ENCODE peak calls at places on chromosomes 3 and 15, in six cellular contexts. V is cardiac fibroblast, Z is body of pancreas, J is neural crest cell, R is GM20000, I is astrocyte. P is an unnamed sample.

GRCh38 chr3:161409858-161410257 is 38.5 kb upstream of the SPTSSB start:
- DNase-seq in R (no peak), I (no peak), V (no peak), Z (no peak), J (no peak), P (no peak)

GRCh38 chr3:15206662-15207576 is 873 bp downstream of the CAPN7 start:
- DNase-seq in R (peak), I (peak), J (peak), Z (peak), V (peak), P (no peak)

GRCh38 chr3:72630614-72631344 is 217.5 kb downstream of the SHQ1 start:
- DNase-seq in I (no peak), Z (no peak), R (no peak), V (no peak), J (no peak), P (no peak)

GRCh38 chr15:68503791-68504720 is 72.1 kb upstream of the ITGA11 start:
- DNase-seq in R (no peak), Z (no peak), J (no peak), V (peak), I (peak), P (no peak)

GRCh38 chr3:123054422-123054821 is 12.4 kb upstream of the PDIA5 start:
- DNase-seq in R (no peak), Z (no peak), I (no peak), V (no peak), J (no peak), P (no peak)

GRCh38 chr15:48914717-48915116 is 36.8 kb downstream of the EID1 start:
- DNase-seq in J (no peak), Z (no peak), I (no peak), R (no peak), V (no peak), P (no peak)

GRCh38 chr15:43273243-43273642 is 6.5 kb upstream of the TGM5 start:
- DNase-seq in J (no peak), Z (no peak), I (no peak), V (no peak), R (no peak), P (no peak)

GRCh38 chr3:100875239-100875638 is 118.0 kb downstream of the ABI3BP start:
- DNase-seq in Z (peak), R (no peak), I (peak), V (peak), J (no peak), P (no peak)

DNA sequence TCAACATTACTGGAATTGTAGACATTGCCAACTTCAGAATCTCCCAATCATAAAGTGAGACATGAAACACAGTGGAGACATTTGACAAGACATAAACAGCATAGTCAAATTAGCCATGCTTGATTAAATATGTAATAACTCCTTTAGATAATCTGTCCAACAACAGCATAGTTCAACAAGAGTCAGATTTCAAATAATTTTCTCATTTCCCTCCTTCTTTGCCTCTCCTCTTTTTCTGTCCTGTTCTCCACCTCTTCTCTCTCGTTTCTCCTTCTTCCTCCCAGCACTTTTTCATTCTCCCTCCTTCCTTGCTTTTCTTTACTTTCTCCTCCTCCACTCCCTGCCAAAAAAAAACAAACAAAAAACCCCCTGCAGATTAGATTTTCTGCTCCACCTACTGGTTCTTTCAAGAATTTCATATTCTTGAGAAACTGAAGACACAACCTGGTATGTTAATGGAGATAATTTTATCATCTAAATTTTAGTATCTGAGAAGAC is 20.1 kb downstream of the CPOX start:
- DNase-seq in R (no peak), V (peak), J (no peak), Z (no peak), I (no peak), P (no peak)
- TF ChIP-seq CTCF in R (no peak), V (peak), J (peak), Z (peak), I (peak), P (peak)

GRCh38 chr3:137796993-137797392 is 32.9 kb downstream of the SOX14 start:
- DNase-seq in J (no peak), I (no peak), R (no peak), V (no peak), Z (no peak), P (no peak)

GRCh38 chr3:137787520-137787919 is 23.4 kb downstream of the SOX14 start:
- DNase-seq in V (no peak), R (no peak), I (no peak), J (no peak), Z (no peak), P (no peak)

DNA sequence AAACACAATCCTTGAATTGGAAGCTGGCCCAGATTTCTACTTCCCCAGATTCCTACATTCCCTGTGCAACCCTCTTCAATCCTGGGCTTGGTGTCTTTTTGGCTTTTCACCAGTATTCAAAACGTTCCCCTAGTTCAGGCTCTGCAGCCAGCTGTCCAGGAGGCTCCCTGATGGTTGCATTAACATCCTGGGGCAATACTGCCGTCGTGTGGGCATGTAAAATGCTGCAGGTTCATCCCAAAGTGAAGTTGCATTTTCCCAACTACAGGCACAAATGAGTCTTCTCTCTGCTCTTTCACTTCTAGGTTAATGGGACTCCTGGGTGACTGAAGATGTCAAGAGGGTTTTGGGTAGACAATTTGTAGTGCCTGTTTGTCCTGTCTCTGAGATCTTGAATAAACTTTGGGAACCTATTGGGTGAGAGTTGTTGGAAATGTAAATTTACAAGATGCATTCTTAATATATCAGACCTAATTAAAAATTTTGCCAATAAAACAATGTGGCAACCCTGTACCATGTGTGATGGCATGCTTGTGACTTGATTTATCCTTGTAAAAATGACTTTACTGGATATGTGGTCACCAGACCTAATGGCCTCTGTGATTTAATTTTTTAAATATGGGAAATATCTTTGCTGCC is 28.6 kb downstream of the SOX14 start:
- DNase-seq in Z (peak), V (peak), J (peak), R (peak), I (no peak), P (no peak)
- TF ChIP-seq CTCF in Z (peak), V (peak), J (peak), R (peak), I (peak), P (peak)

DNA sequence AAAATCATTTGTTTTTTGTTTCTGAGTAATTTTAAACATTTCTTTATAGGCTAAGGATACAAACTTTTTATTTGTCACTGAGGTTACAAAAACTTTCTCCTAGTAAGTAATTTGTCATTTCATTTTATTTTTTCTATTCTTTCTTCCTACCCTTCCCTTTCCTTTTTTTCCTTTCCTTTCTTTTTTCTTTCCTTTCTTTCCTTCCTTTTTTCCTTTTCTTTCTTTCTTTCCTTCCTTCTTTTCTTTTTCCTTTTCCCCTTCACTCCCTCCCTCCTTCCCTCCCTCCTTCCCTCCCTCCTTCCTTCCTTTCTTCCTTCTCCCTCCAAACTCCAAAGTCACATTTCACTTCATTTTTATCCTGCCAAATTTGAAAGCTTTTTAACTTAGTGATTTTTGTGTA is 115.1 kb upstream of the FAN1 start:
- DNase-seq in I (no peak), J (no peak), Z (no peak), R (no peak), V (no peak), P (no peak)
- TF ChIP-seq CTCF in I (no peak), J (no peak), Z (no peak), R (no peak), V (no peak), P (no peak)

GRCh38 chr3:94070341-94070911 is 7.6 kb downstream of the NSUN3 start:
- DNase-seq in J (no peak), V (no peak), Z (no peak), I (no peak), R (peak), P (no peak)

GRCh38 chr3:94066829-94067470 is 4.1 kb downstream of the NSUN3 start:
- DNase-seq in Z (no peak), R (no peak), J (no peak), V (no peak), I (no peak), P (no peak)

GRCh38 chr3:94065819-94066218 is 3.0 kb downstream of the NSUN3 start:
- DNase-seq in R (no peak), Z (no peak), J (no peak), I (no peak), V (no peak), P (no peak)

GRCh38 chr3:94071713-94072284 is 8.9 kb downstream of the NSUN3 start:
- DNase-seq in V (no peak), I (no peak), Z (no peak), J (no peak), R (peak), P (no peak)

DNA sequence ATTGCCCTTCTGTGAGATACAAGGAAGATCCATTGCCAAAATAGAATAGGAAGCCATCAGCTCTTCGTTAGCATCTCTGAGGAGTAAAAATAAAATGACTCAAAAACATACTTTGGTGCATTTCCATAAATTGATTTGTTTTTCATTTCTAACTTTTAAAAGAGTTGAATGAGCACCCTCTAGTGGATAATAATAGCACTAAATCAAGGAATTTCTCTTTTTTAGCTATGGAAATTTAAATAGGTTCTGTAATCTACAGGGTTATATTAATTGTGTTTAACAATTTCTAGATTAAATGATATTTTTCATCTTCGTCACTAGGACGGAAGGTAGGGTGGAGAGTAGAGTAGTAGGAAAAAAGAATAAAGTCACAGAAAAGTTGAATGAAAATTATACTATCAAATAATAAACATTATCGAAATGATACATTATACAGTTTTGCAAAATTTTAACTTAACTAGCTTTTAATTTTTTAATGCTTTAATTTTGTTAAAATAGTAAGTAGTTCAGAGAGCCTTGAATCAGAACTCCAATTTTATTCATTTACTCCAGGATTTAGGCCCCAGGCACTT is 6.5 kb downstream of the NSUN3 start:
- DNase-seq in I (peak), V (peak), Z (no peak), R (peak), J (no peak), P (no peak)
- TF ChIP-seq CTCF in I (peak), V (no peak), Z (peak), R (peak), J (peak), P (peak)

GRCh38 chr15:74817370-74817737 is 4.7 kb downstream of the LMAN1L start:
- DNase-seq in I (no peak), R (no peak), J (no peak), V (peak), Z (no peak), P (no peak)
- TF ChIP-seq CTCF in I (no peak), R (no peak), J (peak), V (peak), Z (peak), P (no peak)

DNA sequence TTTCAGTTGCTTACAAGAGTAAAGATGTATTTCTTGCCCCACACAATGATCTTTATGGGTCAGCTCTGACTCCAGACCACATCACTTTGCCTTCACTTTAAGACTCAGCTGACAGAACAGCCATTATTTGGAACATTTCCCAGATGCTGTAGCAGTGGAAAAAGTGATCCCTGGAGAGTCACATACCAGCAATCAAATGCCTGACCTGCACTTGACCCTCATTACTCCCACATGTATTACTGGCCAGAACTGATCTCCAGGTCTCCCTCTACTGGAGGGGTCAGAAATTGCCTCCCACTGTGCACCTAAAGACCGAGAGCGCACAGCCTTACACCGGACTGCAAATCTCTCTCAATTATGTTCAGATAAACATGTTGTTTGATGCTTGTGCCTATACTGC is 88.6 kb upstream of the ZNF385D start:
- DNase-seq in J (no peak), I (peak), Z (no peak), R (no peak), V (peak), P (no peak)
- TF ChIP-seq CTCF in J (peak), I (peak), Z (no peak), R (no peak), V (peak), P (peak)

GRCh38 chr15:31447893-31448634 is 121.4 kb downstream of the KLF13 start:
- DNase-seq in V (no peak), Z (no peak), I (no peak), J (no peak), R (no peak), P (no peak)
- TF ChIP-seq CTCF in V (no peak), Z (no peak), I (no peak), J (no peak), R (no peak), P (no peak)

GRCh38 chr3:37907371-37907770 is 45.7 kb downstream of the CTDSPL start:
- DNase-seq in J (no peak), V (no peak), R (no peak), Z (no peak), I (no peak), P (no peak)
- TF ChIP-seq CTCF in J (no peak), V (no peak), R (no peak), Z (no peak), I (no peak), P (no peak)